ENCODE peak calls at places on chromosomes 1 and 21, in five cellular contexts. One of them, this sample, is unnamed.

GRCh38 chr1:93965256-93965655 is 56.0 kb upstream of the GCLM start:
- DNase-seq in bronchial epithelial cell: no peak
- DNase-seq in RWPE1: no peak
- DNase-seq in activated CD8-positive, alpha-beta T cell treated with anti-CD3 and anti-CD28 coated beads for 36 hours: no peak
- DNase-seq in mesothelial cell of epicardium: no peak
- DNase-seq in this sample: no peak

GRCh38 chr1:13964768-13965167 is 264.8 kb downstream of the PRDM2 start:
- DNase-seq in bronchial epithelial cell: no peak
- DNase-seq in RWPE1: no peak
- DNase-seq in activated CD8-positive, alpha-beta T cell treated with anti-CD3 and anti-CD28 coated beads for 36 hours: no peak
- DNase-seq in mesothelial cell of epicardium: no peak
- DNase-seq in this sample: no peak

GRCh38 chr1:2319291-2319690 is 72.1 kb downstream of the MORN1 start:
- DNase-seq in bronchial epithelial cell: no peak
- DNase-seq in RWPE1: no peak
- DNase-seq in activated CD8-positive, alpha-beta T cell treated with anti-CD3 and anti-CD28 coated beads for 36 hours: no peak
- DNase-seq in mesothelial cell of epicardium: no peak
- DNase-seq in this sample: no peak

GRCh38 chr1:193411771-193412170 is 225.4 kb upstream of the B3GALT2 start:
- DNase-seq in bronchial epithelial cell: no peak
- DNase-seq in RWPE1: no peak
- DNase-seq in activated CD8-positive, alpha-beta T cell treated with anti-CD3 and anti-CD28 coated beads for 36 hours: peak
- DNase-seq in mesothelial cell of epicardium: no peak
- DNase-seq in this sample: no peak

GRCh38 chr1:241086686-241087085 is 270.3 kb downstream of the RGS7 start:
- DNase-seq in bronchial epithelial cell: no peak
- DNase-seq in RWPE1: no peak
- DNase-seq in activated CD8-positive, alpha-beta T cell treated with anti-CD3 and anti-CD28 coated beads for 36 hours: no peak
- DNase-seq in mesothelial cell of epicardium: no peak
- DNase-seq in this sample: no peak

GRCh38 chr1:117048431-117049133 is 11.5 kb upstream of the TTF2 start:
- DNase-seq in bronchial epithelial cell: no peak
- DNase-seq in RWPE1: no peak
- DNase-seq in activated CD8-positive, alpha-beta T cell treated with anti-CD3 and anti-CD28 coated beads for 36 hours: no peak
- DNase-seq in mesothelial cell of epicardium: no peak
- DNase-seq in this sample: no peak

GRCh38 chr1:118136511-118136937 is 48.5 kb downstream of the SPAG17 start:
- DNase-seq in bronchial epithelial cell: peak
- DNase-seq in RWPE1: peak
- DNase-seq in activated CD8-positive, alpha-beta T cell treated with anti-CD3 and anti-CD28 coated beads for 36 hours: peak
- DNase-seq in mesothelial cell of epicardium: no peak
- DNase-seq in this sample: peak

GRCh38 chr1:237887542-237887941 is 3.2 kb downstream of the ZP4 start:
- DNase-seq in bronchial epithelial cell: no peak
- DNase-seq in RWPE1: no peak
- DNase-seq in activated CD8-positive, alpha-beta T cell treated with anti-CD3 and anti-CD28 coated beads for 36 hours: no peak
- DNase-seq in mesothelial cell of epicardium: no peak
- DNase-seq in this sample: no peak

GRCh38 chr1:32014199-32014936 is 700 bp downstream of the KHDRBS1 start:
- DNase-seq in bronchial epithelial cell: peak
- DNase-seq in RWPE1: peak
- DNase-seq in activated CD8-positive, alpha-beta T cell treated with anti-CD3 and anti-CD28 coated beads for 36 hours: peak
- DNase-seq in mesothelial cell of epicardium: peak
- DNase-seq in this sample: peak

DNA sequence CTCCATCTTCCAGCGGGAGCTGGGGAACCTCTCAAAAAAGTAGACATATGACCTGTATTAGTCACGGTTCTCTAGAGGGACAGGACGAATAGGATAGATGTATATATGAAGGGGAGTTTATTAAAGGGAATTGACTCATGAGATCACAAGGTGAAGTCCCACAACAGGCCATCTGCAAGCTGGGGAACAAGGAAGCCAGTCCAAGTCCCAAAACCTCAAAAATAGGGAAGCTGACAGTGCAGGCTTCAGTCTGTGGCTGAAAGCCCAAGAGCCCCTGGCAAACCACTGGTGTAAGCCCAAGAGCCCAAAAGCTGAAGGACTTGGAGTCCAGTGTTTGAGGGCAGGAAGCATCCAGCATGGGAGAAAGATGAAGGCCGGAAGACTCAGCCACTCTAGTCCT is 19.5 kb downstream of the OLIG1 start:
- DNase-seq in bronchial epithelial cell: no peak
- DNase-seq in RWPE1: no peak
- DNase-seq in activated CD8-positive, alpha-beta T cell treated with anti-CD3 and anti-CD28 coated beads for 36 hours: no peak
- DNase-seq in mesothelial cell of epicardium: no peak
- DNase-seq in this sample: no peak
- TF ChIP-seq CTCF in bronchial epithelial cell: no peak
- TF ChIP-seq CTCF in RWPE1: no peak
- TF ChIP-seq CTCF in activated CD8-positive, alpha-beta T cell treated with anti-CD3 and anti-CD28 coated beads for 36 hours: no peak
- TF ChIP-seq CTCF in mesothelial cell of epicardium: no peak
- TF ChIP-seq CTCF in this sample: no peak

DNA sequence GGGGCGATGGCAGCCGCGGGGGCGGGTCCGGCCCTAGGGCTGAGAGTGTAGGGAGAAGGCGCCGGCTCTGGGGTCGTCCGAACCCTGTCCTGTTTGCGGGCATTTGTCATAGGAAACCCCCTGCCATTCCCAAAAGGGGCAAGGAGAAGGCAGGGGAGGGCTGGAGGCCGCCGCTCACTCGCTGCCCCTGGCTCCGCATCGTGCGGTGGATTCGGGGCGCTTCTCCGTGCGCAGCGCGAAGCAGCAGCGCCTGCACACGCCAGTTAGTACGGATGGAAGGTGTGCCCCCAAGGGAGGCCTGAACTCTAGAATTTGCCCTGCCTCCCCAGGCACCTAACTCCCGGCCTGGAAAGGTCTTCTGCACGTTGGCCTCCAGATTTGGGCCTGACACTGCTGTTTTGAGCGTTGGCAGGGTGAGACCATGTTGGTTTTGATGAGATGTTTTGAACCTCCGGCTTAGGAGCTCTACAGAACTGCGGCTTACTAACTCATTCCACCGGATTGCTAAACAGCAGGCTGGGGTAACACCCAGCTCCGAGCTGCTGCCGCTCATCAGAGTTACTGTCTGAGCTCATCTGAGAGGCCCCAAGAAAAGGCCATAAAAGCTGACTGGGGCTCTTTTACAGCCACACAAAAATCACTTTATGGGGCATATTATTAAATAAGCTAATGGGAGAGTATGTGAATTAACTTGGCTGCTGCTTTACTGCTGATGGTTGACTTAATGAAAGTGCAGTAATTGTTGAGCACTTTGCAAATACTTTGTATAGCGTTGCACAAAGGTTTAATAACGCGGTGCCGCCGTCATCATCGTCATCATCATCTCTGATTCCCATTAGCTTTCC is 987 bp downstream of the GPR137B start:
- DNase-seq in bronchial epithelial cell: peak
- DNase-seq in RWPE1: peak
- DNase-seq in activated CD8-positive, alpha-beta T cell treated with anti-CD3 and anti-CD28 coated beads for 36 hours: peak
- DNase-seq in mesothelial cell of epicardium: peak
- DNase-seq in this sample: peak
- TF ChIP-seq CTCF in bronchial epithelial cell: no peak
- TF ChIP-seq CTCF in RWPE1: no peak
- TF ChIP-seq CTCF in activated CD8-positive, alpha-beta T cell treated with anti-CD3 and anti-CD28 coated beads for 36 hours: no peak
- TF ChIP-seq CTCF in mesothelial cell of epicardium: no peak
- TF ChIP-seq CTCF in this sample: no peak

GRCh38 chr1:40722622-40723021 is 31.1 kb downstream of the NFYC start:
- DNase-seq in bronchial epithelial cell: no peak
- DNase-seq in RWPE1: no peak
- DNase-seq in activated CD8-positive, alpha-beta T cell treated with anti-CD3 and anti-CD28 coated beads for 36 hours: no peak
- DNase-seq in mesothelial cell of epicardium: no peak
- DNase-seq in this sample: no peak
- TF ChIP-seq CTCF in bronchial epithelial cell: no peak
- TF ChIP-seq CTCF in RWPE1: no peak
- TF ChIP-seq CTCF in activated CD8-positive, alpha-beta T cell treated with anti-CD3 and anti-CD28 coated beads for 36 hours: no peak
- TF ChIP-seq CTCF in mesothelial cell of epicardium: no peak
- TF ChIP-seq CTCF in this sample: no peak

DNA sequence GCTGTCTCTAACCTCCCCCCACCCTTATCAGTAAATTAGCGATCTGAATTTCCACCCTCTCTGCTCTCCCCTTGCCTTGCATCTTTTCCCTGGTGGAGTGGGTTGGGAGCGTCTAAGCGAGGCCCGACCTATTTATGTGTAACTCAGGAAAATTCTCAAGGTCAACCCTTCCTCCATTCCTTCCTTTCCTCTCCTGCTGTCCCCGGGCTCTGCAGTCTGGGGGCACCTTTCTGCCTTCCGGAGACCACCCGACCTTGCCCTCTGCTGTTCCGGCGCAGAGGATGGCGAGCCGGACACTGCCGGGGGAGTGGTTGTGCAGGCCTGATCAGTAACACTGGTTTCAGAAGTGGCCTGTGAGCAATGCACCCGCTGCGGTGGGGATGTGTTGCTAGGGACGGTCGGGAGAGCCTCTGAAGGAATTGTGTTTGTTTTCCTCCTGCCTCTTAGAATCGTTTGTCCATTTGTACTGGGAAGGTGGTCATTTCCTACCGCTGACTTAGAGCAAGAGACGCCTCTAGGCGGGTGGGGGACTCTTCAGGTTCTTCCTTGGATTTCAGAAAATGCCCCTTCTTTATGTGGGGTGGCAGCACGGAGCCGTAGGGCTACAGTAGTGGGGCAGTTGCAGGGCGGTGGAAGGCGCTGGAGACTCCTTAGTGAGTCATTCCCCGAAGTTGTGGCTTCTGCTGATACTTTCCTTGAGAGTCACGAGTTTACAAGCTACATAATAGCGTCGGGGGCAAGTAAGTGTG is 543 bp downstream of the MGST3 start:
- DNase-seq in bronchial epithelial cell: peak
- DNase-seq in RWPE1: peak
- DNase-seq in activated CD8-positive, alpha-beta T cell treated with anti-CD3 and anti-CD28 coated beads for 36 hours: peak
- DNase-seq in mesothelial cell of epicardium: peak
- DNase-seq in this sample: peak
- TF ChIP-seq CTCF in bronchial epithelial cell: no peak
- TF ChIP-seq CTCF in RWPE1: no peak
- TF ChIP-seq CTCF in activated CD8-positive, alpha-beta T cell treated with anti-CD3 and anti-CD28 coated beads for 36 hours: no peak
- TF ChIP-seq CTCF in mesothelial cell of epicardium: no peak
- TF ChIP-seq CTCF in this sample: no peak

DNA sequence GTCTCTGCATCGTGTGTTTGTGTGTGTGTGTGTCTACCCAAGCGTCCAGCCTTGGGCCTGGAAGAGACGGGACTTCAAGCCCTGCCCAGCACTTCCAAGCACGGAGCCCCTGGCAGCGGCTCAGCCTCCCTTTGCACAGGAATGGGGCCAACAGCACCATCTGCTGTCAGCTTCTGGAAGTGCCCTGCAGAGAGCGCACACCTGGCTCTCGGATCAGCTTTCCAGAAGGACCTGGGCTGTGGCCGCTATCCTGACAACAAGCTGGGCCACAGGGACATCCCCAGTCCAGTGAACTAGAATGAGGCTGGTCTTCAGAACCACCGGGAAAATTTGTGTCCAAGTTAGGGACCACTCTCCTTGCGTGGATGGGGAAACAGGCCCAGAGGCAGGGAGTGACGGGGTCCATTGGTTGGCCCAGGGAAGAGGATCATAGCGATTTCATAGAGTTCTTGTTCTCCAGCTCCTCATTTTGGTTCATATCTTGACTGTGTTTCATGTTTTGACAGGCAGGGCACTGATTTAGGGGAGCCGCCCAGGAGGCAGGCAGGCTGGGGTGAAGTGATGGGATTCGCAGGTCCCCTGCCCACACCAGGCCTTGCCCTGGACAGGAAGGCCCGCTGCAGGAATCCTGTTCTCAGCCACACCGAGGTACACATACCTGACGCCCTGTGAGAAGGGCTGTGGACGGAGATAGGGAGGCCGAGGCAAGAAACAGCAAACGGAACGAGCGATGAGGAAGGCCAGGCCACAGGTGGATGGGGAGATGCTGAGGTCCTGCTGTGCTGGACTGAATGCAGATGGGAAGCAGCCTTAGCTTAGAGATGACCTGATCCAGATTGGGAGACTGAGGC is 38.4 kb downstream of the TAS1R2 start:
- DNase-seq in bronchial epithelial cell: peak
- DNase-seq in RWPE1: peak
- DNase-seq in activated CD8-positive, alpha-beta T cell treated with anti-CD3 and anti-CD28 coated beads for 36 hours: peak
- DNase-seq in mesothelial cell of epicardium: peak
- DNase-seq in this sample: peak
- TF ChIP-seq CTCF in bronchial epithelial cell: peak
- TF ChIP-seq CTCF in RWPE1: peak
- TF ChIP-seq CTCF in activated CD8-positive, alpha-beta T cell treated with anti-CD3 and anti-CD28 coated beads for 36 hours: peak
- TF ChIP-seq CTCF in mesothelial cell of epicardium: peak
- TF ChIP-seq CTCF in this sample: peak

GRCh38 chr1:234599617-234600417 is 10.2 kb downstream of the IRF2BP2 start:
- DNase-seq in bronchial epithelial cell: no peak
- DNase-seq in RWPE1: peak
- DNase-seq in activated CD8-positive, alpha-beta T cell treated with anti-CD3 and anti-CD28 coated beads for 36 hours: peak
- DNase-seq in mesothelial cell of epicardium: peak
- DNase-seq in this sample: peak
- TF ChIP-seq CTCF in bronchial epithelial cell: no peak
- TF ChIP-seq CTCF in RWPE1: no peak
- TF ChIP-seq CTCF in activated CD8-positive, alpha-beta T cell treated with anti-CD3 and anti-CD28 coated beads for 36 hours: no peak
- TF ChIP-seq CTCF in mesothelial cell of epicardium: no peak
- TF ChIP-seq CTCF in this sample: no peak

GRCh38 chr1:36217667-36218066 is 6.6 kb upstream of the THRAP3 start:
- DNase-seq in bronchial epithelial cell: peak
- DNase-seq in RWPE1: no peak
- DNase-seq in activated CD8-positive, alpha-beta T cell treated with anti-CD3 and anti-CD28 coated beads for 36 hours: no peak
- DNase-seq in mesothelial cell of epicardium: no peak
- DNase-seq in this sample: no peak
- TF ChIP-seq CTCF in bronchial epithelial cell: peak
- TF ChIP-seq CTCF in RWPE1: peak
- TF ChIP-seq CTCF in activated CD8-positive, alpha-beta T cell treated with anti-CD3 and anti-CD28 coated beads for 36 hours: no peak
- TF ChIP-seq CTCF in mesothelial cell of epicardium: no peak
- TF ChIP-seq CTCF in this sample: no peak

This sample was measured in GM20000.